ENCODE peak calls at places on chromosome X, in eight cellular contexts. G is RPMI7951; C is B cell; L is body of pancreas; E is trophoblast cell; N is stimulated activated CD8-positive, alpha-beta memory T cell treated with anti-CD3 and anti-CD28 coated beads, Interleukin-7, amount 100 ng/mL, for 24 hours; Y is aorta; D is kidney. T is an unnamed sample.

GRCh38 chrX:74505437-74505836 is 84.1 kb downstream of the SLC16A2 start:
- DNase-seq in G (no peak), C (no peak), L (no peak), E (no peak), N (no peak), Y (no peak), D (no peak), T (no peak)

GRCh38 chrX:88982933-88983332 is 235.9 kb downstream of the CPXCR1 start:
- DNase-seq in G (no peak), C (no peak), L (no peak), E (no peak), N (no peak), Y (no peak), D (no peak), T (no peak)

GRCh38 chrX:40933132-40934078 is 151.8 kb upstream of the USP9X start:
- DNase-seq in G (peak), C (peak), L (peak), E (peak), N (no peak), Y (no peak), D (no peak), T (peak)

GRCh38 chrX:30577362-30577961 is at the start of gene TASL:
- DNase-seq in G (no peak), C (peak), L (peak), E (no peak), N (no peak), Y (peak), D (no peak), T (peak)

GRCh38 chrX:122586831-122587230 is 597.2 kb upstream of the GRIA3 start:
- DNase-seq in G (peak), C (no peak), L (no peak), E (no peak), N (no peak), Y (no peak), D (no peak), T (no peak)

GRCh38 chrX:103585421-103586313 is at the start of gene TCEAL4:
- DNase-seq in G (peak), C (peak), L (peak), E (peak), N (no peak), Y (peak), D (peak), T (peak)

GRCh38 chrX:114903618-114904017 is 113.8 kb downstream of the IL13RA2 start:
- DNase-seq in G (no peak), C (no peak), L (no peak), E (no peak), N (no peak), Y (no peak), D (no peak), T (no peak)

GRCh38 chrX:34140816-34141215 is 8.7 kb upstream of the FAM47A start:
- DNase-seq in G (no peak), C (no peak), L (no peak), E (peak), N (no peak), Y (no peak), D (no peak), T (no peak)

GRCh38 chrX:37752941-37753340 is 26.9 kb upstream of the CYBB start:
- DNase-seq in G (no peak), C (no peak), L (no peak), E (no peak), N (no peak), Y (no peak), D (no peak), T (no peak)

GRCh38 chrX:2820131-2820771 is 8.5 kb upstream of the GYG2 start:
- DNase-seq in G (no peak), C (no peak), L (no peak), E (no peak), N (no peak), Y (no peak), D (no peak), T (no peak)

GRCh38 chrX:57952320-57952678 is 42.0 kb upstream of the ZXDA start:
- DNase-seq in G (no peak), C (no peak), L (peak), E (no peak), N (no peak), Y (peak), D (peak), T (no peak)

GRCh38 chrX:41386222-41386990 is 52.4 kb downstream of the DDX3X start:
- DNase-seq in G (no peak), C (no peak), L (no peak), E (no peak), N (no peak), Y (no peak), D (no peak), T (no peak)

GRCh38 chrX:109719262-109719661 is 13.8 kb downstream of the ACSL4 start:
- DNase-seq in G (no peak), C (no peak), L (no peak), E (no peak), N (no peak), Y (no peak), D (no peak), T (no peak)

GRCh38 chrX:113644426-113644825 is 803.8 kb upstream of the AMOT start:
- DNase-seq in G (peak), C (no peak), L (no peak), E (no peak), N (no peak), Y (no peak), D (no peak), T (no peak)

T was measured in GM20000.